ENCODE peak calls at places on chromosomes 4 and X, in five cellular contexts. J is A673, F is foreskin fibroblast, D is pancreas, O is AG09309. L is an unnamed sample.

GRCh38 chr4:1777822-1778641 is 15.1 kb upstream of the FGFR3 start:
- DNase-seq in J (no peak), F (no peak), D (peak), O (no peak), L (no peak)

GRCh38 chr4:173891072-173891471 is 361.0 kb upstream of the HAND2 start:
- DNase-seq in J (no peak), F (no peak), D (no peak), O (no peak), L (no peak)

GRCh38 chr4:174324725-174325124 is 41.0 kb downstream of the CEP44 start:
- DNase-seq in J (peak), F (peak), D (no peak), O (no peak), L (peak)

GRCh38 chr4:84499065-84499982 is at the start of gene NKX6-1:
- DNase-seq in J (peak), F (peak), D (peak), O (peak), L (peak)

GRCh38 chr4:148315049-148315448 is 127.2 kb downstream of the NR3C2 start:
- DNase-seq in J (no peak), F (no peak), D (no peak), O (no peak), L (peak)

GRCh38 chrX:12949927-12950656 is 24.8 kb upstream of the TMSB4X start:
- DNase-seq in J (peak), F (peak), D (peak), O (peak), L (peak)

GRCh38 chr4:80125252-80126177 is 52.5 kb upstream of the ANTXR2 start:
- DNase-seq in J (peak), F (peak), D (no peak), O (no peak), L (peak)

GRCh38 chr4:80029364-80029763 is 43.7 kb downstream of the ANTXR2 start:
- DNase-seq in J (no peak), F (no peak), D (no peak), O (no peak), L (no peak)

GRCh38 chrX:40573763-40574162 is 7.0 kb upstream of the ATP6AP2 start:
- DNase-seq in J (peak), F (no peak), D (no peak), O (no peak), L (peak)

GRCh38 chr4:37873383-37873782 is 17.5 kb upstream of the TBC1D1 start:
- DNase-seq in J (no peak), F (peak), D (no peak), O (no peak), L (peak)

GRCh38 chrX:153966841-153967535 is 4.6 kb downstream of the HCFC1 start:
- DNase-seq in J (no peak), F (peak), D (no peak), O (no peak), L (peak)

DNA sequence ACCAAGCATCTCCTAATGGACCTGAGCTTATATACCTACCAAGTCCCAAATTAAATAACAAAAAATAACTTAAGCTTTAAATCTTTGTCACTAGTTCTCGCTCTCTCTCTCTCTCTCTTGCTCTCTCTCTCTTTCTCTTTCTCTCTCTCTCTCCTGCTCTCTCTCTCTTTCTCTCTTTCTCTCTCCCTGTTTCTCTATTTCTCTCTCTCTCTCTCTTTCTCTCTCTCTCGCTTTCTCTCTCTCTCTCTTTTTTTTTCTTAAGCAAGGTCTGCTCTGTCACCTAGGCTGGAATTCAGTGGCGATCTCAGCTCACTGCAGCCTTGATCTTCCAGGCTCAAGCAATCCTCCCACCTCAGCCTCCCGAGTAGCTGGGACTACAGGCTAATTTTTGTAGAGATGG is 266.6 kb downstream of the BANK1 start:
- DNase-seq in J (no peak), F (no peak), D (no peak), O (no peak), L (no peak)
- TF ChIP-seq CTCF in J (no peak), F (no peak), D (no peak), O (no peak), L (no peak)

GRCh38 chrX:129956145-129956544 is 26.3 kb upstream of the BCORL1 start:
- DNase-seq in J (no peak), F (no peak), D (no peak), O (no peak), L (no peak)

GRCh38 chrX:129954804-129955203 is 27.6 kb upstream of the BCORL1 start:
- DNase-seq in J (no peak), F (no peak), D (no peak), O (no peak), L (no peak)

GRCh38 chrX:129953881-129954280 is 28.6 kb upstream of the BCORL1 start:
- DNase-seq in J (no peak), F (no peak), D (no peak), O (no peak), L (no peak)

GRCh38 chrX:129955682-129956081 is 26.8 kb upstream of the BCORL1 start:
- DNase-seq in J (no peak), F (no peak), D (no peak), O (no peak), L (no peak)

DNA sequence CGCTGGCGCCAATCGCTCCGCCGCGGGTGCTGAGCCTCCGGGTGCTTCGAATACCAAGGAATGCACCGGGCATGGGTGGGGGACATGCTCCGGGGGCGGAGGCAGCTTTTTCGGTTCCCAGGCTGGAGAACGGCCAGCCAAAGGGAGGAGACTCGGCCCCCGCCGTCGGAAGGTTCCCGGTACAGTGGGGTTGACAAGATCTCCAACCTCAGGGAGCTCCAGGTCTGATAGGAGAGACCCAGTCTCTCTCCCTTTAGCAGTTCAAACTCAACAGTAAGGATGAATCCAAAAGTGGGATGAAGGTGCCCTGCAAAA is 29.1 kb upstream of the BCORL1 start:
- DNase-seq in J (no peak), F (no peak), D (no peak), O (no peak), L (no peak)
- H3K4me3 ChIP-seq in J (peak), F (no peak), D (no peak), O (no peak), L (no peak)

DNA sequence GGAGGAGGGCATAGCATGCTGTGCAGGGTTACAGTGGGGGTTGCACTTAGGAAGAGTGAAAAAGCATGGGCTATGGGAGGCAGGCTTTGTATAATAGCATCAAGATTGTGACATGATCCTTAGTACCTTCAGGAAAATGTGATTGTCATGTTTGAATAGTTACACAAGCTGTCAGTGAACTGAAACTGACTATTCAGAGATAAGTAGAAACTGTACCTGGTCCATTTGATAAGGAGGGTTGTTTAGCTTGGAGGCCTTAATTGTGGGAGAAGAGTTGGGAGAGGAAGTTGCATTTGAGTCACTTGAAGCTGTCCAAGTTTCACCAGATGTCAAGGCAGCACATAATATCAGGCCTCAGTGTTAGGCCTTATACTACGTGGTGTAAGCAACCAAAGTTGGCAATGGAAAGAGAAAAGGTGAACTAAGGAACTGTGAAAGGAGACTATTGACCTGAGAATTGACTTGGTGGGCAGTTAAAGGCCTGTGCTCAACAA is 85.0 kb downstream of the TEX13C start:
- DNase-seq in J (no peak), F (no peak), D (no peak), O (no peak), L (no peak)
- TF ChIP-seq CTCF in J (no peak), F (no peak), D (no peak), O (no peak), L (no peak)

DNA sequence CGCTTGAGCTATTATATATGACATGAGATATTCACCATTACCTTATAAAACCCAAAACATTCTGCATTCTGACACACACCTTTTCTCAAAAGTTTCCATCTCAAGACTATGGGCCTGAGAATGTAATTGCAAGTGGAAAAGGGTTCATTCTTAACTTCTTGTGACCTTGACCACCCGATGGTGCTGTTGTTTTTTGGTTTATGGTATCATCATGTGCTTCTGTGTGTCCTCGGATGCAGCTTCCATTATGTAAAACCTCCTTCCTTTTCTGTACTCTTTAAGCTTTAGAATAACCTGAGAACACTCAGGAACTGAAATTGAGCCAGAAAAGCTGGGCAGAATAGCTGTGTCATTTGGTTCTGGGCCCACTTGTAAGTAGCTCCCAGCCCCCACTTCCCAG is 16.2 kb upstream of the PUDP start:
- DNase-seq in J (no peak), F (no peak), D (no peak), O (no peak), L (no peak)
- H3K4me3 ChIP-seq in J (no peak), F (no peak), D (no peak), O (no peak), L (no peak)

GRCh38 chrX:17372052-17372451 is 2.9 kb upstream of the NHS start:
- DNase-seq in J (no peak), F (no peak), D (no peak), O (no peak), L (no peak)

GRCh38 chrX:17374619-17375360 is at the start of gene NHS:
- DNase-seq in J (peak), F (peak), D (peak), O (peak), L (peak)

GRCh38 chrX:17373337-17373736 is 1.7 kb upstream of the NHS start:
- DNase-seq in J (no peak), F (no peak), D (no peak), O (no peak), L (no peak)

DNA sequence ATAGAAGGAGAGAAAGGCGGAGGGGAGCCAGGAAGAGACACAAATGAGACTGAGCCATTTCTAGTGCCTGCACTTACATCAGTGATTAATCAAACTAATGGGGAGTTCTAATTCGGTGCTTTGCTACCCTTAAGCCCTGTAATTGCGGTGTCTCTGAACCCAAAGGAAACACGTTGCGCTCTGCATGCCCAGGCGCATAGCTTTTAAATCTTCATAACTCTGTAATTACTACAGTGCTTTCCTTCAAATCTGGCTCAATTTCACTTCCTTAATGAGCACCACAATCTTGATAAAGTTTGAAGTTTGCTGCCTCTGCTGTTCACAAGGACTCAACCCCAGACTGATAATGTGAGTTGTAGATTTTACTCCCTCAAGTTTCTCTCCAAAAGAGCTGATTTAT is 5.7 kb upstream of the NHS start:
- DNase-seq in J (peak), F (no peak), D (no peak), O (no peak), L (no peak)
- TF ChIP-seq CTCF in J (no peak), F (no peak), D (no peak), O (no peak), L (no peak)

DNA sequence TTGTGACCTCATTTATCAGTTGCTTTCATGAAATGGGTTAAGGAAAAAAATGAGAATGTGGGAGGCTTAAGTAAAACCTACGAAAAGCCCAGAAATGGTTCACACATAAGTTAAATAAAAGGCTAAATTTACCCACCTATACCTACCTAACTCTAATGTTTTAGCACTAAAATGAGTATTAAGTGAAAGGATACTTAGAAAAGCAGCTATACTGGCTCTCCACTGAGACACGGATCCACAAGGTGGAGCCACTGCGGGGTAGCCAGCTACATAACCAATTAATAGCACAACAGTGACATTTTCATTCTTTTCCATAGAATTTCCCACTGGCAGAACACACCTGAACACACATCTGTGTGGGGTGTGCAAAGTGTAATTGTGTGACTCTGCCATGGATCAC is 101.9 kb downstream of the MAML3 start:
- DNase-seq in J (peak), F (peak), D (peak), O (no peak), L (peak)
- H3K4me3 ChIP-seq in J (no peak), F (no peak), D (no peak), O (no peak), L (no peak)

GRCh38 chrX:31708116-31708515 is 636.3 kb upstream of the FTHL17 start:
- DNase-seq in J (peak), F (no peak), D (no peak), O (no peak), L (peak)
- TF ChIP-seq CTCF in J (no peak), F (no peak), D (no peak), O (no peak), L (no peak)

DNA sequence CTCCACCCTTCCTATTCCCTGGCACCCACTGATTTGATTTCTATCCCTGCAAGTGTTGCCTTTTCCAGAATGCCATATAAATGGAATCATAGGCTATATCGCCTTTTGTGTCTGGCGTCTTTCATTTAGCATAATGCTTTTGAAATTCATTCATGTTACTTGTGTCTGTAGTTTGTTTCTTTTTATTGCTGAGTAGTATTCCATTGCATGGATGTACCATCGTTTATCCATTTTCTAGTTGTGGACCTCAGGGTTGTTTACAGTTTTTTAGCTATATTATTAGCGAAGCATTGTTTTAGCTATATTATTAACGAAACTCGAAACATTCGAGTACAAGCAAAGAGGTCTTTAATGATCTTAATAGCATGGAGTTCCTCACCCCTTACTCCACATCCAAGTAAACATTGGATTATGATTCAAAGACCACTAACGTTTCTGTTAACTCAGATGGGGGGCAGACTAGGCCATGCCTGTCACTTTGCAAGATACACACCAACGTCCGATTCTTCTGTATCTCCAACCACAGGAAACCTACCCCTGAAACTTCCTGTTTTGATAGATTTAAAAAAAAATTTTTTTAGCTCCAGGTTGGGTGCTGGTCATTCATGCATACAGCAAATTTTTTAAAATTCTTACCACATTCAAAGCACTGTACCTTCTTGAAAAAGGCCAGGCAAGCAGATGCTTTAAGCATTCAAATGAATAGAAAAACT is 1.1 kb downstream of the DCK start:
- DNase-seq in J (peak), F (no peak), D (no peak), O (no peak), L (no peak)
- H3K4me3 ChIP-seq in J (peak), F (peak), D (no peak), O (peak), L (peak)

GRCh38 chr4:111045992-111046391 is 423.1 kb upstream of the PITX2 start:
- DNase-seq in J (no peak), F (no peak), D (no peak), O (no peak), L (no peak)
- TF ChIP-seq CTCF in J (peak), F (no peak), D (no peak), O (no peak), L (peak)